ENCODE peak calls at places on chromosomes 1 and 21, in five cellular contexts. One of them, this sample, is unnamed.

GRCh38 chr1:27033059-27033746 is 20.6 kb upstream of the TENT5B start:
- DNase-seq in neural crest cell: no peak
- DNase-seq in retinal pigment epithelial cell: no peak
- DNase-seq in A549: no peak
- DNase-seq in mammary epithelial cell: peak
- DNase-seq in this sample: no peak

GRCh38 chr1:160672789-160673695 is 26.2 kb upstream of the SLAMF1 start:
- DNase-seq in neural crest cell: no peak
- DNase-seq in retinal pigment epithelial cell: no peak
- DNase-seq in A549: no peak
- DNase-seq in mammary epithelial cell: no peak
- DNase-seq in this sample: no peak

GRCh38 chr1:223639333-223639749 is 26.2 kb downstream of the CAPN8 start:
- DNase-seq in neural crest cell: no peak
- DNase-seq in retinal pigment epithelial cell: no peak
- DNase-seq in A549: no peak
- DNase-seq in mammary epithelial cell: peak
- DNase-seq in this sample: no peak

GRCh38 chr21:39788383-39788782 is 43.4 kb downstream of the IGSF5 start:
- DNase-seq in neural crest cell: peak
- DNase-seq in retinal pigment epithelial cell: peak
- DNase-seq in A549: peak
- DNase-seq in mammary epithelial cell: peak
- DNase-seq in this sample: peak

GRCh38 chr1:95034506-95034905 is 38.2 kb downstream of the ALG14 start:
- DNase-seq in neural crest cell: no peak
- DNase-seq in retinal pigment epithelial cell: no peak
- DNase-seq in A549: no peak
- DNase-seq in mammary epithelial cell: peak
- DNase-seq in this sample: no peak

GRCh38 chr1:12040457-12041051 is 21.3 kb downstream of the MIIP start:
- DNase-seq in neural crest cell: no peak
- DNase-seq in retinal pigment epithelial cell: no peak
- DNase-seq in A549: no peak
- DNase-seq in mammary epithelial cell: no peak
- DNase-seq in this sample: peak

GRCh38 chr1:6438047-6438525 is 13.5 kb downstream of the ESPN start:
- DNase-seq in neural crest cell: peak
- DNase-seq in retinal pigment epithelial cell: no peak
- DNase-seq in A549: peak
- DNase-seq in mammary epithelial cell: peak
- DNase-seq in this sample: peak

GRCh38 chr1:172756029-172756428 is 97.1 kb downstream of the FASLG start:
- DNase-seq in neural crest cell: no peak
- DNase-seq in retinal pigment epithelial cell: no peak
- DNase-seq in A549: no peak
- DNase-seq in mammary epithelial cell: no peak
- DNase-seq in this sample: no peak

GRCh38 chr1:26582836-26583460 is 53.4 kb downstream of the RPS6KA1 start:
- DNase-seq in neural crest cell: no peak
- DNase-seq in retinal pigment epithelial cell: no peak
- DNase-seq in A549: no peak
- DNase-seq in mammary epithelial cell: peak
- DNase-seq in this sample: peak

GRCh38 chr1:43796111-43796581 is 88.8 kb downstream of the ST3GAL3 start:
- DNase-seq in neural crest cell: no peak
- DNase-seq in retinal pigment epithelial cell: peak
- DNase-seq in A549: no peak
- DNase-seq in mammary epithelial cell: peak
- DNase-seq in this sample: peak

GRCh38 chr21:40153351-40153750 is 286.1 kb downstream of the PCP4 start:
- DNase-seq in neural crest cell: no peak
- DNase-seq in retinal pigment epithelial cell: no peak
- DNase-seq in A549: no peak
- DNase-seq in mammary epithelial cell: no peak
- DNase-seq in this sample: no peak

GRCh38 chr21:33421713-33422393 is 18.6 kb downstream of the IFNGR2 start:
- DNase-seq in neural crest cell: no peak
- DNase-seq in retinal pigment epithelial cell: no peak
- DNase-seq in A549: no peak
- DNase-seq in mammary epithelial cell: no peak
- DNase-seq in this sample: no peak

GRCh38 chr1:44048816-44049215 is 17.6 kb upstream of the SLC6A9 start:
- DNase-seq in neural crest cell: no peak
- DNase-seq in retinal pigment epithelial cell: no peak
- DNase-seq in A549: no peak
- DNase-seq in mammary epithelial cell: peak
- DNase-seq in this sample: no peak

DNA sequence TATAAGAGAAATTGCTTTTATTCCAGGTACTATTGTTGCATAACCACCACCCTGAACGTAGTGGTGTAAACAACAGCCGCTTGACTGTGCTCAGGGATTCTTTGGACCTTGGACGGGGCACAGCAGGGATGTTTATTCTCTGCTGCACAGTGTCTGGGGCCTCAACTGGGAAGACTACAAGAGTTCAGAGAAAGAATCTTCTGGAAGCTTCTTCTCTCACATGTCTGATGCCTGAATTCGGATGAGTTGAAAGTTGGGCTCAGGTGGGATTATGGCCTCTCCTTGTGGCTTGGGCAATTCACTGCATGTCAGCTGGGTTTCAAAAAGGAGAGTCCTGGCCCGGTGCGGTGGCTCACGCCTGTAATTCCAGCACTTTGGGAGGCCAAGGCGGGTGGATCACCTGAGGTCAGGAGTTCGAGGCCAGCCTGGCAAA is 19.0 kb upstream of the SSBP3 start:
- DNase-seq in neural crest cell: no peak
- DNase-seq in retinal pigment epithelial cell: no peak
- DNase-seq in A549: no peak
- DNase-seq in mammary epithelial cell: no peak
- DNase-seq in this sample: no peak
- TF ChIP-seq CTCF in neural crest cell: no peak
- TF ChIP-seq CTCF in retinal pigment epithelial cell: peak
- TF ChIP-seq CTCF in A549: no peak
- TF ChIP-seq CTCF in mammary epithelial cell: peak
- TF ChIP-seq CTCF in this sample: no peak

GRCh38 chr1:33141781-33142180 is 40.1 kb downstream of the TRIM62 start:
- DNase-seq in neural crest cell: no peak
- DNase-seq in retinal pigment epithelial cell: no peak
- DNase-seq in A549: no peak
- DNase-seq in mammary epithelial cell: no peak
- DNase-seq in this sample: no peak

GRCh38 chr1:33141216-33141615 is 40.6 kb downstream of the TRIM62 start:
- DNase-seq in neural crest cell: no peak
- DNase-seq in retinal pigment epithelial cell: no peak
- DNase-seq in A549: no peak
- DNase-seq in mammary epithelial cell: no peak
- DNase-seq in this sample: no peak

GRCh38 chr1:33137800-33138199 is 44.0 kb downstream of the TRIM62 start:
- DNase-seq in neural crest cell: peak
- DNase-seq in retinal pigment epithelial cell: no peak
- DNase-seq in A549: no peak
- DNase-seq in mammary epithelial cell: no peak
- DNase-seq in this sample: peak

GRCh38 chr1:33142483-33143065 is 39.3 kb downstream of the TRIM62 start:
- DNase-seq in neural crest cell: no peak
- DNase-seq in retinal pigment epithelial cell: no peak
- DNase-seq in A549: no peak
- DNase-seq in mammary epithelial cell: no peak
- DNase-seq in this sample: peak

DNA sequence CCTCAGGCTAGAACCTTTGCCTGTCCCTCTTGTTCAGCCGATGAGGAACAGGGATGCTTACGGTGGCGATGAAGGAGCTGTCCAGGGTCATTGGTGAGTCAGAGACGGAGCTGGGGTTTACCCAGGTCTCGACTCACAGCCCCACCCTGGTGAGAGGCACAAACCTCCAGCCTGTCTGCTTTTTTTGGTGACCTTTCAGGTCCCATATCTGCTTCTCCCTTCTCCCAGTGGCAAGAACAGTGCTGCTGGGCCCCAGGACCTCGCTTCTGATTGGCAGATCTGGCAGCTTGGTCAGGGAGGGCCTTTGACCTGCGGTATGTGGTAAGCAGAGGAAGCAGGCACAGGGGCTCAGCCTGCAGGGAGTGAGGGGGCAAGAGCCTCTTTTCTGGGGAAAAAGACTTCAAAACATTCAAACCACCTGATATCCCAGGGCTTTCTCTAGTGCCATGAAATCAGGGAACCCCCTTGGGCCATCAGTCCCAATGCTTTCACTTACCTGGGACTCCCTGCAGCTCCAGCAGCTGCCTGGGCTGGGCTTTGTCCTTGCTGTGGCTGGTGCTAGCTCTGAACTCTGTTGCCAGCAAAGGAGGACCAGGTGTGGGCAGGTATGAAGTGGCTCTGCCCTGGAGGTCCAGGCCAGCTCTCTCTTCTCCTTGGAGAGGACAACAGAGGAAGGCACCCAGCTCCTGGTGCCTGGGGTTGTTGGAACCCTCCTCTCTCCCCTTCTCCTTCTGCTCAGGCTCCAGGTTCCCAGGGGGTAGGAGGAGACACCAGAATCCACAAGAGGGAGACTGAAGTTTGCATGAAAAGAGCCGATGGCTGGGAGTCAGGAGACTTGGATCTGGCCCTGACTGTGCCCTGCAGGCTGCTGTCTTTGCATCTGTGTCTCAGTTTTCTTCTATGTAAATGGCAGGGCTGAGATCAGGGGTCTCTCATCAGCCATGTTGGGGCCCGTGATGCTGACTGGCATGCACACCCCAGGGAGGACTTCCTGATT is 41.4 kb downstream of the TRIM62 start:
- DNase-seq in neural crest cell: no peak
- DNase-seq in retinal pigment epithelial cell: no peak
- DNase-seq in A549: no peak
- DNase-seq in mammary epithelial cell: peak
- DNase-seq in this sample: no peak
- TF ChIP-seq CTCF in neural crest cell: peak
- TF ChIP-seq CTCF in retinal pigment epithelial cell: peak
- TF ChIP-seq CTCF in A549: no peak
- TF ChIP-seq CTCF in mammary epithelial cell: peak
- TF ChIP-seq CTCF in this sample: peak

GRCh38 chr1:48673725-48674124 is 103.0 kb downstream of the BEND5 start:
- DNase-seq in neural crest cell: no peak
- DNase-seq in retinal pigment epithelial cell: no peak
- DNase-seq in A549: peak
- DNase-seq in mammary epithelial cell: no peak
- DNase-seq in this sample: peak
- TF ChIP-seq CTCF in neural crest cell: peak
- TF ChIP-seq CTCF in retinal pigment epithelial cell: peak
- TF ChIP-seq CTCF in A549: no peak
- TF ChIP-seq CTCF in mammary epithelial cell: no peak
- TF ChIP-seq CTCF in this sample: peak

DNA sequence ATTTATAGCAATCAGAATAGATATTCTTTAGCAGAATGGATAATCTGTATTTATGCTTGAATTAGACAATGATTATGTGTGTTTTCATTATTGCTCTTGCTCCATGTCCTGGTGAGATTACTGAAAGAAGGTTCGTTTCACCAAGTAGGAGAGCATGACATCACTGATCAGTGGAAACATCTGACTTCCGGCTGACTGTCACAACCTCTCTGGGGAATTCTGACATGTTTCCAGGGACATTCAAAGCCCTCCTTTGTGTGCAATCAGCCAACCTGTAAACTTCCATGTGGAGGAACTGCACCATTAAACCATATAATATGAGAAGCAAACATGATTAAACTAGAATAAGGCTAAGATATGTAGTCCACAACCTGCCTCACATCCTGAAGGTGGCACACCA is 424.8 kb upstream of the ADGRL4 start:
- DNase-seq in neural crest cell: no peak
- DNase-seq in retinal pigment epithelial cell: no peak
- DNase-seq in A549: no peak
- DNase-seq in mammary epithelial cell: no peak
- DNase-seq in this sample: no peak
- TF ChIP-seq CTCF in neural crest cell: no peak
- TF ChIP-seq CTCF in retinal pigment epithelial cell: no peak
- TF ChIP-seq CTCF in A549: no peak
- TF ChIP-seq CTCF in mammary epithelial cell: no peak
- TF ChIP-seq CTCF in this sample: no peak

GRCh38 chr21:37564341-37564923 is 197.9 kb downstream of the DYRK1A start:
- DNase-seq in neural crest cell: no peak
- DNase-seq in retinal pigment epithelial cell: peak
- DNase-seq in A549: peak
- DNase-seq in mammary epithelial cell: peak
- DNase-seq in this sample: peak

GRCh38 chr21:37561941-37562919 is 195.7 kb downstream of the DYRK1A start:
- DNase-seq in neural crest cell: no peak
- DNase-seq in retinal pigment epithelial cell: no peak
- DNase-seq in A549: no peak
- DNase-seq in mammary epithelial cell: no peak
- DNase-seq in this sample: no peak

GRCh38 chr21:37564924-37565529 is 198.5 kb downstream of the DYRK1A start:
- DNase-seq in neural crest cell: no peak
- DNase-seq in retinal pigment epithelial cell: peak
- DNase-seq in A549: no peak
- DNase-seq in mammary epithelial cell: no peak
- DNase-seq in this sample: no peak

GRCh38 chr21:37562920-37563640 is 196.5 kb downstream of the DYRK1A start:
- DNase-seq in neural crest cell: no peak
- DNase-seq in retinal pigment epithelial cell: no peak
- DNase-seq in A549: no peak
- DNase-seq in mammary epithelial cell: no peak
- DNase-seq in this sample: no peak

GRCh38 chr21:37563641-37564340 is 197.2 kb downstream of the DYRK1A start:
- DNase-seq in neural crest cell: peak
- DNase-seq in retinal pigment epithelial cell: peak
- DNase-seq in A549: peak
- DNase-seq in mammary epithelial cell: peak
- DNase-seq in this sample: peak
- TF ChIP-seq CTCF in neural crest cell: no peak
- TF ChIP-seq CTCF in retinal pigment epithelial cell: peak
- TF ChIP-seq CTCF in A549: peak
- TF ChIP-seq CTCF in mammary epithelial cell: peak
- TF ChIP-seq CTCF in this sample: peak

This sample was measured in cardiac muscle cell.